ENCODE peak calls at places on chromosomes 11 and 22, in six cellular contexts. One of them, this sample, is unnamed.

GRCh38 chr11:45913514-45913913 is 4.2 kb downstream of the PEX16 start:
- DNase-seq in lower leg skin: no peak
- DNase-seq in Peyer's patch: no peak
- DNase-seq in Caco-2: no peak
- DNase-seq in endothelial cell: no peak
- DNase-seq in lower lobe of right lung: no peak
- DNase-seq in this sample: no peak

GRCh38 chr22:23385301-23386244 is 194.5 kb downstream of the IGLL1 start:
- DNase-seq in endothelial cell: peak
- DNase-seq in lower lobe of right lung: peak
- DNase-seq in Peyer's patch: peak
- DNase-seq in Caco-2: peak
- DNase-seq in lower leg skin: peak
- DNase-seq in this sample: peak

GRCh38 chr11:122700676-122701075 is 45.2 kb downstream of the UBASH3B start:
- DNase-seq in lower leg skin: no peak
- DNase-seq in Peyer's patch: no peak
- DNase-seq in Caco-2: no peak
- DNase-seq in endothelial cell: no peak
- DNase-seq in lower lobe of right lung: no peak
- DNase-seq in this sample: no peak

GRCh38 chr11:10896493-10896892 is 38.6 kb upstream of the ZBED5 start:
- DNase-seq in lower lobe of right lung: no peak
- DNase-seq in Peyer's patch: no peak
- DNase-seq in lower leg skin: no peak
- DNase-seq in endothelial cell: no peak
- DNase-seq in Caco-2: no peak
- DNase-seq in this sample: no peak

GRCh38 chr22:37440875-37441274 is 13.6 kb upstream of the ELFN2 start:
- DNase-seq in Caco-2: no peak
- DNase-seq in lower leg skin: no peak
- DNase-seq in lower lobe of right lung: no peak
- DNase-seq in endothelial cell: no peak
- DNase-seq in Peyer's patch: no peak
- DNase-seq in this sample: no peak

GRCh38 chr22:38236786-38237185 is 35.0 kb downstream of the MAFF start:
- DNase-seq in lower lobe of right lung: no peak
- DNase-seq in Peyer's patch: no peak
- DNase-seq in Caco-2: peak
- DNase-seq in lower leg skin: no peak
- DNase-seq in endothelial cell: no peak
- DNase-seq in this sample: peak

GRCh38 chr11:107157146-107157808 is 139.0 kb upstream of the GUCY1A2 start:
- DNase-seq in Peyer's patch: no peak
- DNase-seq in Caco-2: peak
- DNase-seq in lower lobe of right lung: no peak
- DNase-seq in lower leg skin: no peak
- DNase-seq in endothelial cell: no peak
- DNase-seq in this sample: no peak

GRCh38 chr11:109120341-109120740 is 301.6 kb upstream of the C11orf87 start:
- DNase-seq in Peyer's patch: no peak
- DNase-seq in endothelial cell: no peak
- DNase-seq in lower leg skin: no peak
- DNase-seq in lower lobe of right lung: no peak
- DNase-seq in Caco-2: no peak
- DNase-seq in this sample: no peak

GRCh38 chr11:59756845-59757244 is 1.7 kb downstream of the STX3 start:
- DNase-seq in lower leg skin: no peak
- DNase-seq in endothelial cell: no peak
- DNase-seq in Peyer's patch: peak
- DNase-seq in Caco-2: peak
- DNase-seq in lower lobe of right lung: peak
- DNase-seq in this sample: peak

GRCh38 chr11:11582261-11582701 is 39.5 kb downstream of the GALNT18 start:
- DNase-seq in lower leg skin: peak
- DNase-seq in endothelial cell: no peak
- DNase-seq in Caco-2: no peak
- DNase-seq in Peyer's patch: no peak
- DNase-seq in lower lobe of right lung: no peak
- DNase-seq in this sample: no peak

GRCh38 chr22:30332994-30333706 is 6.4 kb upstream of the TBC1D10A start:
- DNase-seq in Caco-2: no peak
- DNase-seq in Peyer's patch: no peak
- DNase-seq in lower lobe of right lung: no peak
- DNase-seq in lower leg skin: no peak
- DNase-seq in endothelial cell: no peak
- DNase-seq in this sample: no peak

DNA sequence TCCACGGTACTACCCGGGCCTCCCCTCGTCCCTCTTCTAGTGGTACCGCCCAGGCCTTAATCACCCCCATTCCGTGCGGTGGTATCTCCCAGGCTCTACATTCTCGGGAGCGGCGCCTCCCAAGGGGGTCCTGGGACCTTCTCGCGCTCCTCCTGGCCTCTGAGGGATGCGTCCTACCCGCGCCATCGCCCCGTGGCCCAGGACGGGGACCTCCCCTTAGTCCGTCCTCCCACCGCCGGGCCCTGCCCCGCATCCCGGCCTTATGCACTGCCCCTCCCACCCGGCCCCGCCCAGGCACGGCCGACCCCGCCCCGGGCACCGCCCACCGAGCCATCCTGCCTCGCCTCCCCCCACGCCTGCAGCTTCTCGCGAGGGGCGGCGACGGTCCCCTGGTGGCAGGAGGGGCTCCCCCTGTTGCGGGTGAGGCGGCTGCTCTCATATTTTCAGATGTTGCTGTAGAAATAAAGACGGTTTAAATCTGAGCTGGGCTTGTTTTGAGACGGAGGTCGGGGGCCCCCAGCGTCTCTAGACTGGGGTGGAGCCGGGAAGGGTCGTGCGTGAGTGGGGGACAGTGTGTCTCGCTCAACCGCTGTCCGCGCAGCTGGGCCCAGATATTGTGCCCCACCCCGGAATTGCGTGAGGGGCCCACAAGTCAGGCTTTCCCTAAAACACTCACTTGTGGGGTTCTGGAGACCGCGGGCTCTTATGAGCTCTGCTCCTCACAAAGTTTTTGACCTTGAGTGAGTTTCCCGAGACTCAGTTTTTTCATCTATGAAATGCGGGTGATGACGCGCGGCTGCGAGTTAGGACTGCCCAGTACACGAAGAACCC is 845 bp upstream of the RAB1B start:
- DNase-seq in lower lobe of right lung: peak
- DNase-seq in lower leg skin: peak
- DNase-seq in Peyer's patch: peak
- DNase-seq in endothelial cell: peak
- DNase-seq in Caco-2: peak
- DNase-seq in this sample: peak
- TF ChIP-seq CTCF in lower lobe of right lung: peak
- TF ChIP-seq CTCF in lower leg skin: no peak
- TF ChIP-seq CTCF in Peyer's patch: no peak
- TF ChIP-seq CTCF in endothelial cell: no peak
- TF ChIP-seq CTCF in Caco-2: peak
- TF ChIP-seq CTCF in this sample: peak

GRCh38 chr11:106156290-106156937 is 79.0 kb downstream of the AASDHPPT start:
- DNase-seq in lower leg skin: no peak
- DNase-seq in lower lobe of right lung: no peak
- DNase-seq in endothelial cell: peak
- DNase-seq in Peyer's patch: no peak
- DNase-seq in Caco-2: peak
- DNase-seq in this sample: peak
- TF ChIP-seq CTCF in lower leg skin: no peak
- TF ChIP-seq CTCF in lower lobe of right lung: peak
- TF ChIP-seq CTCF in endothelial cell: peak
- TF ChIP-seq CTCF in Peyer's patch: no peak
- TF ChIP-seq CTCF in Caco-2: peak
- TF ChIP-seq CTCF in this sample: no peak

GRCh38 chr11:94107363-94107762 is 21.3 kb upstream of the PANX1 start:
- DNase-seq in lower leg skin: no peak
- DNase-seq in lower lobe of right lung: no peak
- DNase-seq in Peyer's patch: no peak
- DNase-seq in endothelial cell: no peak
- DNase-seq in Caco-2: no peak
- DNase-seq in this sample: no peak
- TF ChIP-seq CTCF in lower leg skin: no peak
- TF ChIP-seq CTCF in lower lobe of right lung: no peak
- TF ChIP-seq CTCF in Peyer's patch: no peak
- TF ChIP-seq CTCF in endothelial cell: no peak
- TF ChIP-seq CTCF in Caco-2: no peak
- TF ChIP-seq CTCF in this sample: no peak

DNA sequence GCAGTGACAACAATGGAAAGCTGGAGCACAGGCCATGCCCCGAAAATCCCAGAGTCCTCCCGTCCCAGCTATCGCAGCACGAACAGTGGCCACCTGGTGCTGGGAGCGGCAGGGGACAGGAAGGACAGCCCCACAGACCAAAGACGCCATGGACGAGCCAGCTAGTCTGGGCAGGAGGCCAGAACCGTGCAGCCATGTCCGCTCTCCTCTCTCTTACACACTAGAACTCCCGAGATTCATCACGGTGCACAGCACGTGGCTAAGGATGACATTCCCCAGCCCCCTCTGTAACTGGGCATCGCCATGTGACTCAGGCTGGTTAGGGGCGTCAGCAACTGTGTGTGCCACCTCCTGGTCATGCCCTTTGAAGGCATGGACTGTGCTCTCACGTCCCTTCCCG is 4.6 kb downstream of the CDPF1 start:
- DNase-seq in Caco-2: no peak
- DNase-seq in Peyer's patch: no peak
- DNase-seq in lower leg skin: peak
- DNase-seq in endothelial cell: no peak
- DNase-seq in lower lobe of right lung: no peak
- DNase-seq in this sample: no peak
- TF ChIP-seq CTCF in Caco-2: no peak
- TF ChIP-seq CTCF in Peyer's patch: no peak
- TF ChIP-seq CTCF in lower leg skin: no peak
- TF ChIP-seq CTCF in endothelial cell: no peak
- TF ChIP-seq CTCF in lower lobe of right lung: no peak
- TF ChIP-seq CTCF in this sample: no peak

DNA sequence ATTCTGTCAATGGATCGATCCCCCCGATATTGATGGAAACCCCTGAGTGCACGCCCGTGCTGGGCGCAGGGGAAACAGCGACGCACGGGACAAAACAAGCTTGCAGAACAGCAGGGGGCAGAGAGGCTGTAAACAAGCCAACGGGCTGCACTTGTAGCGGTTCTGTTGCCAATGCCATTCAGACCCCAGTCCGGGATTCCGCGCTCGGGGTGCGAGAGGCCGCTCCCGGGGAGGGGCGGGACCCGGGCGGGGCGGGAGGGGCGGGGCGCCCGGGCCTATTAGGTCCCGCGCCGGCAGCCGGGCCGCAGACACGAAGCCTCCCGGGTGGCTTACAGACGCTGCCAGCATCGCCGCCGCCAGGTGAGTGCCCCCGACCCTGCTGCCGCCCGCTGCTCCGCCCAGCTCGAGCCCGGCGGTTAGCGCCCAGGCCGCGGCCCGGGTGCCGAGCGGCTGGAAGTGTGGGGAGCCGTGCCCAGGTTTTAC is at the start of gene BIK:
- DNase-seq in lower lobe of right lung: peak
- DNase-seq in Peyer's patch: peak
- DNase-seq in Caco-2: peak
- DNase-seq in endothelial cell: peak
- DNase-seq in lower leg skin: no peak
- DNase-seq in this sample: peak
- TF ChIP-seq CTCF in lower lobe of right lung: no peak
- TF ChIP-seq CTCF in Peyer's patch: no peak
- TF ChIP-seq CTCF in Caco-2: no peak
- TF ChIP-seq CTCF in endothelial cell: no peak
- TF ChIP-seq CTCF in lower leg skin: no peak
- TF ChIP-seq CTCF in this sample: no peak

GRCh38 chr11:98455500-98456186 is 565.1 kb upstream of the CNTN5 start:
- DNase-seq in Peyer's patch: no peak
- DNase-seq in lower lobe of right lung: no peak
- DNase-seq in endothelial cell: no peak
- DNase-seq in lower leg skin: no peak
- DNase-seq in Caco-2: peak
- DNase-seq in this sample: no peak
- TF ChIP-seq CTCF in Peyer's patch: no peak
- TF ChIP-seq CTCF in lower lobe of right lung: no peak
- TF ChIP-seq CTCF in endothelial cell: no peak
- TF ChIP-seq CTCF in lower leg skin: no peak
- TF ChIP-seq CTCF in Caco-2: peak
- TF ChIP-seq CTCF in this sample: no peak

DNA sequence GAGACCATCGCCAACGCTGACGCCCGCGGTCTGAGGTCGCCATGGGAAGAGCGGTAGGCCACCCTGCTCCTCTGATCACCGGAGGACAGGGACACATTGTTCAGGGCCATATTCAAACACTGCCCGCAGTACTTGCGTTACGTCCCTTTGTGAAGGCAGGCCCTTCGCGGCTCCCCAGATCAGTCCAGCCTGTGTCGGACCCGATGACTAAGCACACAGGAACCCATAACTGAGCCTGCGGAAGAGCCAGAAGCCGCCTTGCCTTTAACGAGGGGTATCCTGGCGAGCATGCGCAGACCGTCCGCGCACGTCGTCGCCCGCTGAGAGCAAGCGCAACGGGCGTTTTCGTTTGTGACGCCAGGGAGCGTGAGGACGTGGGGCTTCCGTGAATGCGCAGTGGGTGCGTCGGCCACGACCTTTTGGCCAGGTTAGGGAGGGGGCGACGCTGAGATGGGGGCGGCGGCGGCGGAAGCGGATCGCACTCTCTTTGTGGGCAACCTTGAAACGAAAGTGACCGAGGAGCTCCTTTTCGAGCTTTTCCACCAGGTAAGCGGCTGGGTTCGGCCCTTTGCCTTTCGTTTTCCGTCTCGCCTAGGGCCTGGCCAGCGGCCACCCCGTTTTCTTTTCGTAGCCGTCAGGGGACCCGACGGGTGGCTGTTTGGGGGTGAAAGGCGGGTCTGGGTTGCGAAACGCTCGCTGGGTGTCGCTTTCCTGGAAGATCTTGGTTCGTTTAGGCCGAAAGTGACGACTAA is at the start of the genes C11orf71 and RBM7:
- DNase-seq in Caco-2: peak
- DNase-seq in lower lobe of right lung: peak
- DNase-seq in Peyer's patch: peak
- DNase-seq in lower leg skin: peak
- DNase-seq in endothelial cell: peak
- DNase-seq in this sample: peak
- TF ChIP-seq CTCF in Caco-2: no peak
- TF ChIP-seq CTCF in lower lobe of right lung: peak
- TF ChIP-seq CTCF in Peyer's patch: no peak
- TF ChIP-seq CTCF in lower leg skin: no peak
- TF ChIP-seq CTCF in endothelial cell: no peak
- TF ChIP-seq CTCF in this sample: no peak

DNA sequence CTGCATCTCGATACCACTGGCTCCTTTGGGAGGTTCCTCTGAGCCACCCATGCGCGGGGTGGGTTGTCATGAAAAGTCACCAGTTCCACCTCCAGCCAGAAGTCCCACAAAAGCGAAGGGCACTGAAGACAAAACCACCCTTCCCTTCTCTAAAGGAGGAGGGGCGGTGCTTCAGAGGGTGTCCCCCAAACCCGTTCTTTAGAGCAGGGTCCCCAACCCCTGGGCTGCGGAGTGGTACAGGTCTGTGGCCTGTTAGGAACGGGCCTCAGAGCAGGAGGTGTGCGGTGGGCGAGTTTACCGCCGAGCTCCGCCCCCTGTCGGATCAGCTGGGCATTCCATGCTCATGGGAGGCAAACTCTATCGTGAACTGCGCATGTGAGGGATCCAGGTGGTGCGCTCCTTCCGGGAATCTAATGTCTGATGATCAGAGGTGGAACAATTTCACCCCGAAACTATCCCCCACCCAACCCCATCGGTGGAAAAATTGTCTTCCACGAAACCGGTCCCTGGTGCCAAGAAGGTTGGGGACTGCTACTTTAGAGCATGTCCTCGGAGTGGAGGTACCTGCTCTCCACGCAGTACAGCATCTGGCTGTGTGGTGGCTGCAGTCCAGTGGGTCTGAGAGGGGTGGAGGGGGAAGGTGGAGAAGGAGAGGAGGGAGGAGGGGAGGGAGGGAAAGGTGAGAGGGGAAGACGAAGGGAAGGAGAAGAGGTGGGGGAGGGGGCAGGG is 72.9 kb upstream of the SEPTIN5 start:
- DNase-seq in Caco-2: peak
- DNase-seq in lower lobe of right lung: no peak
- DNase-seq in endothelial cell: peak
- DNase-seq in Peyer's patch: no peak
- DNase-seq in lower leg skin: peak
- DNase-seq in this sample: no peak
- TF ChIP-seq CTCF in Caco-2: peak
- TF ChIP-seq CTCF in lower lobe of right lung: peak
- TF ChIP-seq CTCF in endothelial cell: peak
- TF ChIP-seq CTCF in Peyer's patch: no peak
- TF ChIP-seq CTCF in lower leg skin: no peak
- TF ChIP-seq CTCF in this sample: no peak

This sample was measured in prostate gland.